ENCODE peak calls at places on chromosomes 1 and 21, in six cellular contexts. U is Calu3, V is HFF-Myc, D is cardiac muscle cell, R is activated B cell treated with CpG ODN at 0.5 μM for 24 hours, Q is nephron progenitor cell. L is an unnamed sample.
A peak's percentile ranks its signal among the peaks of the same experiment; 100 is the strongest.

GRCh38 chr1:199490804-199491527 is 536.5 kb upstream of the NR5A2 start:
- DNase-seq in U (peak; percentile 47), V (peak; percentile 44), D (no peak), R (no peak), Q (no peak), L (no peak)

GRCh38 chr1:116949213-116949985 is 39.7 kb downstream of the PTGFRN start:
- DNase-seq in U (no peak), V (no peak), D (no peak), R (no peak), Q (no peak), L (no peak)

GRCh38 chr1:22204989-22205913 is 62.4 kb upstream of the WNT4 start:
- DNase-seq in U (no peak), V (no peak), D (no peak), R (no peak), Q (no peak), L (no peak)

GRCh38 chr1:36643391-36644270 is 160.9 kb upstream of the CSF3R start:
- DNase-seq in U (no peak), V (no peak), D (no peak), R (no peak), Q (no peak), L (no peak)

GRCh38 chr1:25744140-25744581 is 55.8 kb upstream of the SELENON start:
- DNase-seq in U (peak; percentile 22), V (peak; percentile 3), D (peak; percentile 62), R (no peak), Q (peak; percentile 38), L (no peak)

GRCh38 chr1:192887426-192887825 is 78.6 kb downstream of the RGS2 start:
- DNase-seq in U (no peak), V (no peak), D (no peak), R (no peak), Q (no peak), L (no peak)

GRCh38 chr1:157844084-157844830 is 2.6 kb upstream of the CD5L start:
- DNase-seq in U (no peak), V (no peak), D (no peak), R (no peak), Q (no peak), L (no peak)

GRCh38 chr21:33152228-33153130 is 77.3 kb upstream of the IFNAR2 start:
- DNase-seq in U (no peak), V (no peak), D (no peak), R (no peak), Q (peak; percentile 20), L (no peak)

GRCh38 chr1:56081151-56081550 is 498.2 kb downstream of the PLPP3 start:
- DNase-seq in U (no peak), V (no peak), D (no peak), R (no peak), Q (no peak), L (no peak)

GRCh38 chr1:27556781-27557595 is 47.0 kb downstream of the AHDC1 start:
- DNase-seq in U (peak; percentile 88), V (peak; percentile 87), D (peak; percentile 83), R (peak; percentile 62), Q (peak; percentile 90), L (peak; percentile 88)

GRCh38 chr1:84598846-84599741 is 24.9 kb upstream of the CTBS start:
- DNase-seq in U (no peak), V (no peak), D (no peak), R (no peak), Q (no peak), L (no peak)

GRCh38 chr1:89733748-89734147 is 87.1 kb upstream of the LRRC8D start:
- DNase-seq in U (no peak), V (no peak), D (peak; percentile 37), R (no peak), Q (no peak), L (no peak)

GRCh38 chr1:37862330-37862729 is 2.9 kb upstream of the MTF1 start:
- DNase-seq in U (no peak), V (no peak), D (no peak), R (no peak), Q (no peak), L (no peak)

GRCh38 chr1:151325646-151326429 is 1.4 kb downstream of the PI4KB start:
- DNase-seq in U (no peak), V (no peak), D (no peak), R (no peak), Q (peak; percentile 19), L (no peak)

GRCh38 chr1:39425151-39425550 is 66.3 kb upstream of the BMP8A start:
- DNase-seq in U (no peak), V (no peak), D (no peak), R (no peak), Q (no peak), L (no peak)

GRCh38 chr1:69777933-69778332 is 210.2 kb downstream of the LRRC7 start:
- DNase-seq in U (no peak), V (no peak), D (no peak), R (no peak), Q (no peak), L (no peak)

GRCh38 chr21:45528981-45529784 is 13.1 kb downstream of the SLC19A1 start:
- DNase-seq in U (no peak), V (no peak), D (no peak), R (no peak), Q (no peak), L (no peak)

GRCh38 chr1:218344814-218345672 is at the start of gene TGFB2:
- DNase-seq in U (peak; percentile 75), V (no peak), D (peak; percentile 80), R (no peak), Q (peak; percentile 30), L (peak; percentile 37)

GRCh38 chr1:101022294-101022693 is 3.3 kb downstream of the DPH5 start:
- DNase-seq in U (no peak), V (no peak), D (no peak), R (no peak), Q (no peak), L (no peak)

GRCh38 chr1:230020451-230020850 is 46.6 kb upstream of the GALNT2 start:
- DNase-seq in U (no peak), V (no peak), D (no peak), R (no peak), Q (no peak), L (no peak)

GRCh38 chr21:36788116-36788515 is 89.2 kb downstream of the SIM2 start:
- DNase-seq in U (peak; percentile 62), V (no peak), D (no peak), R (no peak), Q (no peak), L (no peak)

GRCh38 chr1:218778731-218779130 is 394.9 kb upstream of the LYPLAL1 start:
- DNase-seq in U (no peak), V (no peak), D (no peak), R (no peak), Q (no peak), L (no peak)

GRCh38 chr1:246364415-246364941 is 142.6 kb downstream of the SMYD3 start:
- DNase-seq in U (no peak), V (no peak), D (no peak), R (no peak), Q (no peak), L (no peak)

GRCh38 chr1:163897401-163898169 is 575.8 kb downstream of the NUF2 start:
- DNase-seq in U (no peak), V (peak; percentile 37), D (no peak), R (no peak), Q (no peak), L (no peak)

GRCh38 chr1:7379445-7379971 is 391.6 kb upstream of the VAMP3 start:
- DNase-seq in U (no peak), V (peak; percentile 44), D (peak; percentile 38), R (no peak), Q (peak; percentile 41), L (no peak)

GRCh38 chr1:198713081-198713480 is 74.2 kb downstream of the PTPRC start:
- DNase-seq in U (no peak), V (no peak), D (no peak), R (no peak), Q (no peak), L (no peak)

GRCh38 chr1:12284486-12284885 is 54.7 kb downstream of the VPS13D start:
- DNase-seq in U (no peak), V (no peak), D (no peak), R (no peak), Q (no peak), L (no peak)

GRCh38 chr1:205754857-205755256 is 4.9 kb upstream of the NUCKS1 start:
- DNase-seq in U (no peak), V (no peak), D (no peak), R (no peak), Q (no peak), L (no peak)

DNA sequence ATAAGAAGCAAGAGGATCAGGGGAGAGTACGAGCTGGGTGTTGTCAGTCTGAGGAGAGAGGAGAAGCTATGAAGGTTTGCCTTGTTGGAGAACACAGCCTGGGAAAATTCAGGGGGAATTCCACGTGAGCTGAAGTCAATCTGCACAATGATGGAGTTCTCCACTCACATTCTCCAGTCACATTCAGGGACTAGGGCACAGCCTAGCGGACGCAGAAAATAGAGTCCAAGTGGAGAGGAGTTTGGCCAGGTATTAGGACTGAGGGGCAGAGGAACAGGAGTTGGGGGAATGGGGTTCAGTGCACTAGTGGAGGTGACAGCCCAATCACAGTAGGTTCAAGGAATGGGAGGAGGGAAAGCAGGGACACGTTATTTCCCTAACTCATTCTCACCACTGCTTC is 124.0 kb downstream of the KCNH1 start:
- DNase-seq in U (no peak), V (no peak), D (no peak), R (no peak), Q (no peak), L (no peak)
- TF ChIP-seq CTCF in U (no peak), V (no peak), D (no peak), R (no peak), Q (no peak), L (no peak)

DNA sequence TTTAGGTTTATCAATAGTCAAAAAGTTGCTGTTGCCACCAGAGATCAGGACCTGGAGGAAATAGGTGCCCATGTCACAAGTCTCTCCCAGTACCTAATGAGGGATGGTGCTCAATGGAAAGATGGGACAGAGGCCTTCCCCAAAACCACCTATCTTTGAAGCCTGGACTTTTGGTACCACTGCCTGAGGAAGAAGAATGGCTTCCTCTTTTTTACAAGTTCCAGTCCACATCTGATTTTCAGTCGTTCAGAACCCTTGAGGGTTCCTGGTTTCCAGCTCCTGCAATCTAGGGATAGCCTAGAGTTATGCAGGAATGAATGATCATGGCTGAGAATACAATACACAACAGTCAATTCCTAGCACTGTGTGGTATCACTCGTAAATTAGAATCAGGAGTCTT is 5.7 kb downstream of the CATSPERE start:
- DNase-seq in U (no peak), V (no peak), D (no peak), R (no peak), Q (no peak), L (no peak)
- TF ChIP-seq CTCF in U (no peak), V (no peak), D (no peak), R (no peak), Q (no peak), L (no peak)

GRCh38 chr1:174204697-174205308 is 45.5 kb downstream of the RABGAP1L start:
- DNase-seq in U (peak; percentile 37), V (no peak), D (no peak), R (no peak), Q (no peak), L (peak; percentile 22)
- TF ChIP-seq CTCF in U (no peak), V (no peak), D (no peak), R (no peak), Q (no peak), L (no peak)

DNA sequence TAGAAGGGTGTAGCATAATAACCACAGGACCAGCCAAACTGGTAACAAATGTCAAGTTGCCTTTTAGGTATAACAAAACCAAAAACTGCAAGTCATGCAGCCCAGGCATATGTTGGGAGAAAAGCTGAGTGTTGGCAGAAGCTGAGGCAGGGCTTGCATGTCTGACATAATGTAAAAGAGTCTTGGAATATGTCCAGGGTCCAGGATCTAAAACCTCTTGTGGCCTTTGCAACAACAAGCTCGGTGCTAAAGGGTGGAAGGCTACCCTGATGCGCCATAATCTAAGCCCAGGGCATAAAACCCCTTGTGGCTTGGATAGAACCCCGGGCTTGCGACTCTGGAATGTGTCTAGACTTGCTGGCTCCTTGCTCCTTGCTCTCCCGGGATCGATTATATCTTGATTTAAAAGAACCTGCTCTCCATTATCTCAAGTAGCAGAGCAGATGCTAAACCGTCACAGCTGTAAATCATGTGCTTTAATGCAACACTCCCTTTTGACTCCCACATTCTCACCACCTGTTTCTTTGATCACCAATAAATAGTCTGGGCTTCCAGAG is 26.5 kb upstream of the SLC35A3 start:
- DNase-seq in U (no peak), V (peak; percentile 77), D (peak; percentile 1), R (no peak), Q (peak; percentile 9), L (no peak)
- TF ChIP-seq CTCF in U (no peak), V (no peak), D (no peak), R (no peak), Q (no peak), L (no peak)

L was measured in activated CD8-positive, alpha-beta T cell treated with anti-CD3 and anti-CD28 coated beads for 36 hours.